ENCODE peak calls at places on chromosomes 3 and 15, in seven cellular contexts. L is ovary, G is stomach, R is IMR-90, F is choroid plexus epithelial cell, Y is psoas muscle, O is GM06990. I is an unnamed sample.
A peak's percentile ranks its signal among the peaks of the same experiment; 100 is the strongest.

GRCh38 chr3:38226273-38226672 is 39.3 kb upstream of the SLC22A13 start:
- DNase-seq in L (no peak), G (no peak), R (peak; percentile 47), F (peak; percentile 29), Y (no peak), O (no peak), I (no peak)

GRCh38 chr15:25401511-25401910 is 37.3 kb downstream of the UBE3A start:
- DNase-seq in L (no peak), G (no peak), R (peak; percentile 52), F (peak; percentile 34), Y (no peak), O (no peak), I (peak; percentile 51)

GRCh38 chr3:10437995-10438901 is 67.1 kb downstream of the ATP2B2 start:
- DNase-seq in L (no peak), G (no peak), R (peak; percentile 96), F (peak; percentile 88), Y (peak; percentile 66), O (no peak), I (peak; percentile 83)

GRCh38 chr15:22883196-22883595 is 44.7 kb downstream of the NIPA2 start:
- DNase-seq in L (no peak), G (no peak), R (no peak), F (no peak), Y (no peak), O (no peak), I (no peak)

GRCh38 chr15:91867581-91868026 is 14.1 kb downstream of the SLCO3A1 start:
- DNase-seq in L (peak; percentile 84), G (peak; percentile 81), R (peak; percentile 87), F (peak; percentile 31), Y (peak; percentile 75), O (no peak), I (peak; percentile 89)

GRCh38 chr15:80764535-80764934 is 14.6 kb upstream of the CEMIP start:
- DNase-seq in L (no peak), G (no peak), R (no peak), F (no peak), Y (no peak), O (no peak), I (no peak)

GRCh38 chr15:58260911-58261267 is 122.7 kb downstream of the AQP9 start:
- DNase-seq in L (no peak), G (no peak), R (peak; percentile 35), F (peak; percentile 16), Y (peak; percentile 61), O (no peak), I (no peak)

GRCh38 chr3:147387550-147388394 is 18.6 kb downstream of the ZIC4 start:
- DNase-seq in L (no peak), G (no peak), R (no peak), F (no peak), Y (no peak), O (no peak), I (no peak)

GRCh38 chr15:73991260-73991659 is 835 bp downstream of the STOML1 start:
- DNase-seq in L (no peak), G (no peak), R (no peak), F (no peak), Y (peak; percentile 86), O (no peak), I (peak; percentile 32)

GRCh38 chr3:32487781-32488526 is 14.7 kb downstream of the CMTM6 start:
- DNase-seq in L (no peak), G (no peak), R (no peak), F (peak; percentile 31), Y (no peak), O (no peak), I (no peak)

GRCh38 chr15:59444082-59444835 is 6.3 kb downstream of the FAM81A start:
- DNase-seq in L (no peak), G (no peak), R (no peak), F (no peak), Y (no peak), O (no peak), I (no peak)

GRCh38 chr3:12339701-12340480 is 51.0 kb downstream of the PPARG start:
- DNase-seq in L (no peak), G (no peak), R (no peak), F (no peak), Y (no peak), O (no peak), I (no peak)

GRCh38 chr3:182793663-182794454 is 555 bp downstream of the ATP11B start:
- DNase-seq in L (peak; percentile 72), G (peak; percentile 47), R (peak; percentile 37), F (peak; percentile 31), Y (peak; percentile 38), O (peak; percentile 76), I (peak; percentile 48)

GRCh38 chr3:183946037-183946436 is 61.4 kb upstream of the PARL start:
- DNase-seq in L (no peak), G (no peak), R (no peak), F (no peak), Y (no peak), O (no peak), I (no peak)

GRCh38 chr3:48594431-48595049 is 589 bp downstream of the COL7A1 start:
- DNase-seq in L (peak; percentile 45), G (no peak), R (peak; percentile 19), F (peak; percentile 26), Y (no peak), O (no peak), I (no peak)

GRCh38 chr3:31934018-31934417 is 47.0 kb downstream of the OSBPL10 start:
- DNase-seq in L (no peak), G (no peak), R (no peak), F (peak; percentile 26), Y (no peak), O (no peak), I (no peak)

GRCh38 chr3:125990253-125990970 is 21.4 kb downstream of the ROPN1B start:
- DNase-seq in L (peak; percentile 90), G (peak; percentile 80), R (peak; percentile 78), F (peak; percentile 88), Y (peak; percentile 87), O (no peak), I (peak; percentile 94)

GRCh38 chr3:145801699-145802098 is 359.3 kb downstream of the PLOD2 start:
- DNase-seq in L (no peak), G (no peak), R (no peak), F (no peak), Y (no peak), O (no peak), I (no peak)

GRCh38 chr3:49872801-49873281 is 3.1 kb upstream of the CAMKV start:
- DNase-seq in L (no peak), G (no peak), R (no peak), F (no peak), Y (no peak), O (no peak), I (no peak)

GRCh38 chr3:129144786-129145185 is 16.1 kb downstream of the ISY1 start:
- DNase-seq in L (no peak), G (no peak), R (no peak), F (no peak), Y (no peak), O (no peak), I (no peak)

GRCh38 chr3:98746882-98747281 is 16.3 kb upstream of the ST3GAL6 start:
- DNase-seq in L (no peak), G (no peak), R (no peak), F (peak; percentile 41), Y (no peak), O (no peak), I (peak; percentile 19)

DNA sequence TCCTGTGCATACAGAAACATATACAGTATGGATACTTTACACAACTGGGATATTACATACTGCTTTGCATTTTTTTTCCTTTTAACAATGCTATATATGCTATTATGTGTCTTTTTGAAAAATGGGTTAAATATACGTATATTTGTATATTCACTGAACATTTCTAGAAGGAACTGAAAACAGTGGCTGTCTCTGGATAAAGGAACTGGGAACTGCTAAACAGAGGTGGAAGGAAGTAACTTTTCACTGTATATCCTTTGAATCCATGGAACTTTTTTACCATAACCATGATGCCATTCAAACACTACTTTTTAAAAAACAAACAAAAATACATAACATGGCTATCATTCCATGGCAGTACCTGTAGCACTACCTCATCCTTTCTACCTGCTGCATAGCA is 1.8 kb downstream of the MTFMT start:
- DNase-seq in L (no peak), G (no peak), R (no peak), F (no peak), Y (no peak), O (no peak), I (no peak)
- H3K4me3 ChIP-seq in L (no peak overlapping the region), G (no peak overlapping the region), R (no peak overlapping the region), F (no peak overlapping the region), Y (peak overlapping the region; percentile 95), O (no peak overlapping the region), I (no peak overlapping the region)

DNA sequence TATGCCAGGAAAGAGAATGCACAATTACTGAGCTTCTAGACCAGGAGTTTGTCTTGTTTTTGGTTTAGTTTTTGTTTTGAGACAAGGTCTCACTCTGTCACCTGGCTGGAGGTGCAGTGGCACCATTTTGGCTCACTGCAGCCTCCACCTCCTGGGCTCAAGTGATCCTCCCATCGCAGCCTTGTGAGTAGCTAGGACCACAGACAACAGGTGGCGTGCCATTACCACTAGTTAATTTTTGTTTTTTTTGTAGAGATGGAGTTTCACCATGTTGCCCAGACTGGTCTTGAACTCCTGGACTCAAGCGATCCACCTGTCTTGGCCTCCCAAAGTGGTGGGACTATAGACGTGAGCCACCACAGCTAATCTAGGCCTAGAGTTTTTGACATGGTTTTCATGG is 104.4 kb upstream of the CCDC54 start:
- DNase-seq in L (no peak), G (no peak), R (no peak), F (no peak), Y (no peak), O (no peak), I (no peak)
- TF ChIP-seq CTCF in L (no peak), G (no peak), R (no peak), F (peak; percentile 9), Y (no peak), O (no peak), I (no peak)

DNA sequence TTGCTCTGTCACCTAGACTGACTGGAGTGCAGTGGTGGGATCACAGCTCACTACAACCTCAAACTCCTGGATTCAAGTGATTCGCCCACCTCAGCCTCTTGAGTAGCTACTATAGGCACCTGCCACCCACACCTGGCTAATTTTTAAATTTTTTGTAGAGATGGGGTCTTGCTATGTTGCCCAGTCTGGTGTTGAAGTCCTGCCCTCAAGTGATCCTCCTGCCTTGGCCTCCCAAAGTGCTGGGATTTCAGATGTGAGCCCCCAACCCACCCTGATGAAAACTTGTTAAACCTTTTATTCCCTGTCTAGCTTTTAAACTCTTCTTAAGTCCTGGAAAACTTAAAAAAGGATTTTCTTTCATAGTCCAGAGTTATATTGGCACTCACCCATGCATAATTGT is 2.6 kb downstream of the ECT2 start:
- DNase-seq in L (no peak), G (no peak), R (no peak), F (no peak), Y (no peak), O (no peak), I (no peak)
- H3K4me3 ChIP-seq in L (no peak overlapping the region), G (no peak overlapping the region), R (no peak overlapping the region), F (no peak overlapping the region), Y (no peak overlapping the region), O (no peak overlapping the region), I (no peak overlapping the region)

GRCh38 chr3:170497197-170497596 is 78.5 kb downstream of the CLDN11 start:
- DNase-seq in L (no peak), G (no peak), R (no peak), F (no peak), Y (no peak), O (no peak), I (no peak)

GRCh38 chr3:170494766-170495165 is 76.1 kb downstream of the CLDN11 start:
- DNase-seq in L (no peak), G (no peak), R (peak; percentile 79), F (no peak), Y (no peak), O (no peak), I (no peak)

GRCh38 chr3:170496868-170497140 is 78.1 kb downstream of the CLDN11 start:
- DNase-seq in L (peak; percentile 50), G (no peak), R (no peak), F (no peak), Y (no peak), O (no peak), I (no peak)

GRCh38 chr3:170493712-170494182 is 75.1 kb downstream of the CLDN11 start:
- DNase-seq in L (no peak), G (no peak), R (peak; percentile 82), F (peak; percentile 76), Y (no peak), O (no peak), I (peak; percentile 71)

GRCh38 chr3:170496026-170496867 is 77.6 kb downstream of the CLDN11 start:
- DNase-seq in L (peak; percentile 30), G (no peak), R (no peak), F (no peak), Y (no peak), O (no peak), I (no peak)
- TF ChIP-seq CTCF in L (no peak), G (no peak), R (no peak), F (peak; percentile 23), Y (no peak), O (no peak), I (no peak)